ENCODE peak calls at places on chromosomes 6 and 20, in nine cellular contexts. T, L, Y, I, O, R, U, G and P are unnamed samples.

GRCh38 chr6:53347250-53347920 is 1.4 kb downstream of the ELOVL5 start:
- DNase-seq in T (peak; percentile 47), L (no peak), Y (no peak), I (no peak), O (peak; percentile 63), R (no peak), U (no peak), G (peak; percentile 14), P (no peak)

GRCh38 chr20:63325554-63326313 is 32.7 kb downstream of the COL20A1 start:
- DNase-seq in T (no peak), L (no peak), Y (no peak), I (no peak), O (no peak), R (no peak), U (no peak), G (no peak), P (no peak)

GRCh38 chr20:16801919-16802651 is 53.9 kb downstream of the OTOR start:
- DNase-seq in T (peak; percentile 9), L (peak; percentile 61), Y (peak; percentile 10), I (peak; percentile 42), O (peak; percentile 37), R (peak; percentile 31), U (peak; percentile 86), G (peak; percentile 50), P (peak; percentile 66)

GRCh38 chr6:105087571-105088211 is 92.1 kb downstream of the POPDC3 start:
- DNase-seq in T (peak; percentile 35), L (no peak), Y (no peak), I (peak; percentile 56), O (peak; percentile 58), R (no peak), U (no peak), G (peak; percentile 1), P (peak; percentile 21)

GRCh38 chr6:20340459-20340858 is 61.2 kb upstream of the E2F3 start:
- DNase-seq in T (no peak), L (no peak), Y (no peak), I (no peak), O (no peak), R (no peak), U (no peak), G (no peak), P (no peak)

GRCh38 chr6:47700596-47700995 is 2.2 kb downstream of the ADGRF4 start:
- DNase-seq in T (peak; percentile 45), L (no peak), Y (no peak), I (no peak), O (peak; percentile 46), R (no peak), U (no peak), G (no peak), P (no peak)

GRCh38 chr20:62238569-62239277 is 402 bp downstream of the OSBPL2 start:
- DNase-seq in T (peak; percentile 30), L (no peak), Y (no peak), I (no peak), O (no peak), R (no peak), U (no peak), G (no peak), P (no peak)

GRCh38 chr20:57476073-57476526 is 48.8 kb downstream of the CTCFL start:
- DNase-seq in T (no peak), L (no peak), Y (no peak), I (no peak), O (no peak), R (no peak), U (no peak), G (no peak), P (no peak)

GRCh38 chr6:150641398-150642139 is 41.9 kb downstream of the PLEKHG1 start:
- DNase-seq in T (peak; percentile 26), L (no peak), Y (no peak), I (no peak), O (no peak), R (no peak), U (no peak), G (no peak), P (no peak)